ENCODE peak calls at places on chromosome 2, in ten cellular contexts. One of them, this sample, is unnamed.
A peak's percentile ranks its signal among the peaks of the same experiment; 100 is the strongest.

GRCh38 chr2:189782221-189782671 is 1.9 kb downstream of the ORMDL1 start:
- DNase-seq in GM23248: peak; percentile 63
- DNase-seq in Daoy: no peak
- DNase-seq in GM12878: no peak
- DNase-seq in sigmoid colon: no peak
- DNase-seq in GDM1: no peak
- DNase-seq in CD4-positive, alpha-beta T cell: no peak
- DNase-seq in caudate nucleus: no peak
- DNase-seq in Ammon's horn: no peak
- DNase-seq in activated T-cell treated with anti-CD3 and anti-CD28 coated beads, Interleukin-2, amount 50 U/mL, for 72 hours: peak; percentile 39
- DNase-seq in this sample: no peak

GRCh38 chr2:119245841-119246230 is 22.2 kb downstream of the STEAP3 start:
- DNase-seq in GM23248: no peak
- DNase-seq in Daoy: no peak
- DNase-seq in GM12878: no peak
- DNase-seq in sigmoid colon: no peak
- DNase-seq in GDM1: no peak
- DNase-seq in CD4-positive, alpha-beta T cell: no peak
- DNase-seq in caudate nucleus: no peak
- DNase-seq in Ammon's horn: no peak
- DNase-seq in activated T-cell treated with anti-CD3 and anti-CD28 coated beads, Interleukin-2, amount 50 U/mL, for 72 hours: no peak
- DNase-seq in this sample: no peak

GRCh38 chr2:235765181-235765820 is 271.5 kb downstream of the AGAP1 start:
- DNase-seq in GM23248: peak; percentile 98
- DNase-seq in Daoy: peak; percentile 96
- DNase-seq in GM12878: no peak
- DNase-seq in sigmoid colon: peak; percentile 84
- DNase-seq in GDM1: no peak
- DNase-seq in CD4-positive, alpha-beta T cell: no peak
- DNase-seq in caudate nucleus: no peak
- DNase-seq in Ammon's horn: peak; percentile 74
- DNase-seq in activated T-cell treated with anti-CD3 and anti-CD28 coated beads, Interleukin-2, amount 50 U/mL, for 72 hours: no peak
- DNase-seq in this sample: no peak

GRCh38 chr2:217909156-217909820 is 93.5 kb downstream of the TNS1 start:
- DNase-seq in GM23248: no peak
- DNase-seq in Daoy: no peak
- DNase-seq in GM12878: no peak
- DNase-seq in sigmoid colon: no peak
- DNase-seq in GDM1: no peak
- DNase-seq in CD4-positive, alpha-beta T cell: no peak
- DNase-seq in caudate nucleus: no peak
- DNase-seq in Ammon's horn: no peak
- DNase-seq in activated T-cell treated with anti-CD3 and anti-CD28 coated beads, Interleukin-2, amount 50 U/mL, for 72 hours: no peak
- DNase-seq in this sample: no peak

GRCh38 chr2:219385958-219386520 is 1.7 kb downstream of the DNPEP start:
- DNase-seq in GM23248: no peak
- DNase-seq in Daoy: no peak
- DNase-seq in GM12878: no peak
- DNase-seq in sigmoid colon: no peak
- DNase-seq in GDM1: no peak
- DNase-seq in CD4-positive, alpha-beta T cell: no peak
- DNase-seq in caudate nucleus: no peak
- DNase-seq in Ammon's horn: no peak
- DNase-seq in activated T-cell treated with anti-CD3 and anti-CD28 coated beads, Interleukin-2, amount 50 U/mL, for 72 hours: no peak
- DNase-seq in this sample: no peak

GRCh38 chr2:166106431-166107015 is 21.3 kb downstream of the SCN1A start:
- DNase-seq in GM23248: no peak
- DNase-seq in Daoy: peak; percentile 25
- DNase-seq in GM12878: no peak
- DNase-seq in sigmoid colon: no peak
- DNase-seq in GDM1: no peak
- DNase-seq in CD4-positive, alpha-beta T cell: no peak
- DNase-seq in caudate nucleus: no peak
- DNase-seq in Ammon's horn: no peak
- DNase-seq in activated T-cell treated with anti-CD3 and anti-CD28 coated beads, Interleukin-2, amount 50 U/mL, for 72 hours: no peak
- DNase-seq in this sample: no peak

GRCh38 chr2:88897718-88898117 is 206.2 kb downstream of the RPIA start:
- DNase-seq in GM23248: no peak
- DNase-seq in Daoy: peak; percentile 13
- DNase-seq in GM12878: no peak
- DNase-seq in sigmoid colon: no peak
- DNase-seq in GDM1: peak; percentile 34
- DNase-seq in CD4-positive, alpha-beta T cell: no peak
- DNase-seq in caudate nucleus: no peak
- DNase-seq in Ammon's horn: peak; percentile 48
- DNase-seq in activated T-cell treated with anti-CD3 and anti-CD28 coated beads, Interleukin-2, amount 50 U/mL, for 72 hours: no peak
- DNase-seq in this sample: no peak

GRCh38 chr2:12819721-12820120 is 103.0 kb downstream of the TRIB2 start:
- DNase-seq in GM23248: peak; percentile 57
- DNase-seq in Daoy: peak; percentile 33
- DNase-seq in GM12878: no peak
- DNase-seq in sigmoid colon: no peak
- DNase-seq in GDM1: no peak
- DNase-seq in CD4-positive, alpha-beta T cell: no peak
- DNase-seq in caudate nucleus: no peak
- DNase-seq in Ammon's horn: no peak
- DNase-seq in activated T-cell treated with anti-CD3 and anti-CD28 coated beads, Interleukin-2, amount 50 U/mL, for 72 hours: no peak
- DNase-seq in this sample: no peak

GRCh38 chr2:159086332-159086731 is 117.9 kb downstream of the TANC1 start:
- DNase-seq in GM23248: no peak
- DNase-seq in Daoy: peak; percentile 50
- DNase-seq in GM12878: no peak
- DNase-seq in sigmoid colon: no peak
- DNase-seq in GDM1: no peak
- DNase-seq in CD4-positive, alpha-beta T cell: no peak
- DNase-seq in caudate nucleus: no peak
- DNase-seq in Ammon's horn: peak; percentile 57
- DNase-seq in activated T-cell treated with anti-CD3 and anti-CD28 coated beads, Interleukin-2, amount 50 U/mL, for 72 hours: no peak
- DNase-seq in this sample: no peak

GRCh38 chr2:48569433-48569832 is 39.5 kb downstream of the STON1 start:
- DNase-seq in GM23248: peak; percentile 68
- DNase-seq in Daoy: no peak
- DNase-seq in GM12878: no peak
- DNase-seq in sigmoid colon: no peak
- DNase-seq in GDM1: no peak
- DNase-seq in CD4-positive, alpha-beta T cell: no peak
- DNase-seq in caudate nucleus: no peak
- DNase-seq in Ammon's horn: no peak
- DNase-seq in activated T-cell treated with anti-CD3 and anti-CD28 coated beads, Interleukin-2, amount 50 U/mL, for 72 hours: no peak
- DNase-seq in this sample: no peak

GRCh38 chr2:217858519-217859466 is 144.0 kb downstream of the TNS1 start:
- DNase-seq in GM23248: peak; percentile 98
- DNase-seq in Daoy: peak; percentile 66
- DNase-seq in GM12878: no peak
- DNase-seq in sigmoid colon: peak; percentile 94
- DNase-seq in GDM1: no peak
- DNase-seq in CD4-positive, alpha-beta T cell: no peak
- DNase-seq in caudate nucleus: no peak
- DNase-seq in Ammon's horn: peak; percentile 89
- DNase-seq in activated T-cell treated with anti-CD3 and anti-CD28 coated beads, Interleukin-2, amount 50 U/mL, for 72 hours: no peak
- DNase-seq in this sample: no peak

GRCh38 chr2:218271865-218272530 is 1.7 kb downstream of the PNKD start:
- DNase-seq in GM23248: peak; percentile 27
- DNase-seq in Daoy: no peak
- DNase-seq in GM12878: no peak
- DNase-seq in sigmoid colon: no peak
- DNase-seq in GDM1: no peak
- DNase-seq in CD4-positive, alpha-beta T cell: no peak
- DNase-seq in caudate nucleus: no peak
- DNase-seq in Ammon's horn: no peak
- DNase-seq in activated T-cell treated with anti-CD3 and anti-CD28 coated beads, Interleukin-2, amount 50 U/mL, for 72 hours: no peak
- DNase-seq in this sample: no peak

GRCh38 chr2:135657806-135658582 is 83.7 kb upstream of the UBXN4 start:
- DNase-seq in GM23248: no peak
- DNase-seq in Daoy: no peak
- DNase-seq in GM12878: peak; percentile 38
- DNase-seq in sigmoid colon: no peak
- DNase-seq in GDM1: no peak
- DNase-seq in CD4-positive, alpha-beta T cell: peak; percentile 32
- DNase-seq in caudate nucleus: no peak
- DNase-seq in Ammon's horn: no peak
- DNase-seq in activated T-cell treated with anti-CD3 and anti-CD28 coated beads, Interleukin-2, amount 50 U/mL, for 72 hours: peak; percentile 60
- DNase-seq in this sample: peak; percentile 79

GRCh38 chr2:241808701-241809382 is at the start of gene NEU4:
- DNase-seq in GM23248: no peak
- DNase-seq in Daoy: no peak
- DNase-seq in GM12878: no peak
- DNase-seq in sigmoid colon: no peak
- DNase-seq in GDM1: no peak
- DNase-seq in CD4-positive, alpha-beta T cell: no peak
- DNase-seq in caudate nucleus: no peak
- DNase-seq in Ammon's horn: no peak
- DNase-seq in activated T-cell treated with anti-CD3 and anti-CD28 coated beads, Interleukin-2, amount 50 U/mL, for 72 hours: no peak
- DNase-seq in this sample: no peak

GRCh38 chr2:29260151-29260772 is 145.0 kb downstream of the CLIP4 start:
- DNase-seq in GM23248: peak; percentile 57
- DNase-seq in Daoy: peak; percentile 28
- DNase-seq in GM12878: no peak
- DNase-seq in sigmoid colon: peak; percentile 18
- DNase-seq in GDM1: no peak
- DNase-seq in CD4-positive, alpha-beta T cell: no peak
- DNase-seq in caudate nucleus: no peak
- DNase-seq in Ammon's horn: no peak
- DNase-seq in activated T-cell treated with anti-CD3 and anti-CD28 coated beads, Interleukin-2, amount 50 U/mL, for 72 hours: no peak
- DNase-seq in this sample: no peak

GRCh38 chr2:222732774-222733173 is 61.3 kb downstream of the MOGAT1 start:
- DNase-seq in GM23248: no peak
- DNase-seq in Daoy: no peak
- DNase-seq in GM12878: no peak
- DNase-seq in sigmoid colon: no peak
- DNase-seq in GDM1: no peak
- DNase-seq in CD4-positive, alpha-beta T cell: no peak
- DNase-seq in caudate nucleus: no peak
- DNase-seq in Ammon's horn: no peak
- DNase-seq in activated T-cell treated with anti-CD3 and anti-CD28 coated beads, Interleukin-2, amount 50 U/mL, for 72 hours: no peak
- DNase-seq in this sample: no peak

GRCh38 chr2:37561615-37562569 is 109.5 kb downstream of the CDC42EP3 start:
- DNase-seq in GM23248: peak; percentile 91
- DNase-seq in Daoy: peak; percentile 95
- DNase-seq in GM12878: no peak
- DNase-seq in sigmoid colon: no peak
- DNase-seq in GDM1: no peak
- DNase-seq in CD4-positive, alpha-beta T cell: no peak
- DNase-seq in caudate nucleus: no peak
- DNase-seq in Ammon's horn: no peak
- DNase-seq in activated T-cell treated with anti-CD3 and anti-CD28 coated beads, Interleukin-2, amount 50 U/mL, for 72 hours: peak; percentile 49
- DNase-seq in this sample: no peak

GRCh38 chr2:119182046-119182445 is 23.5 kb upstream of the C1QL2 start:
- DNase-seq in GM23248: no peak
- DNase-seq in Daoy: no peak
- DNase-seq in GM12878: no peak
- DNase-seq in sigmoid colon: no peak
- DNase-seq in GDM1: no peak
- DNase-seq in CD4-positive, alpha-beta T cell: no peak
- DNase-seq in caudate nucleus: no peak
- DNase-seq in Ammon's horn: no peak
- DNase-seq in activated T-cell treated with anti-CD3 and anti-CD28 coated beads, Interleukin-2, amount 50 U/mL, for 72 hours: no peak
- DNase-seq in this sample: no peak

GRCh38 chr2:232321817-232322559 is 56.6 kb upstream of the ALPP start:
- DNase-seq in GM23248: no peak
- DNase-seq in Daoy: no peak
- DNase-seq in GM12878: no peak
- DNase-seq in sigmoid colon: peak; percentile 58
- DNase-seq in GDM1: no peak
- DNase-seq in CD4-positive, alpha-beta T cell: no peak
- DNase-seq in caudate nucleus: no peak
- DNase-seq in Ammon's horn: no peak
- DNase-seq in activated T-cell treated with anti-CD3 and anti-CD28 coated beads, Interleukin-2, amount 50 U/mL, for 72 hours: no peak
- DNase-seq in this sample: no peak

GRCh38 chr2:219331560-219332213 is 857 bp downstream of the RESP18 start:
- DNase-seq in GM23248: peak; percentile 61
- DNase-seq in Daoy: peak; percentile 58
- DNase-seq in GM12878: no peak
- DNase-seq in sigmoid colon: no peak
- DNase-seq in GDM1: no peak
- DNase-seq in CD4-positive, alpha-beta T cell: peak; percentile 11
- DNase-seq in caudate nucleus: no peak
- DNase-seq in Ammon's horn: no peak
- DNase-seq in activated T-cell treated with anti-CD3 and anti-CD28 coated beads, Interleukin-2, amount 50 U/mL, for 72 hours: peak; percentile 22
- DNase-seq in this sample: no peak

GRCh38 chr2:120901213-120901612 is 165.5 kb downstream of the GLI2 start:
- DNase-seq in GM23248: no peak
- DNase-seq in Daoy: no peak
- DNase-seq in GM12878: no peak
- DNase-seq in sigmoid colon: no peak
- DNase-seq in GDM1: no peak
- DNase-seq in CD4-positive, alpha-beta T cell: no peak
- DNase-seq in caudate nucleus: no peak
- DNase-seq in Ammon's horn: no peak
- DNase-seq in activated T-cell treated with anti-CD3 and anti-CD28 coated beads, Interleukin-2, amount 50 U/mL, for 72 hours: no peak
- DNase-seq in this sample: no peak

GRCh38 chr2:161044095-161044874 is 115.9 kb upstream of the TANK start:
- DNase-seq in GM23248: peak; percentile 63
- DNase-seq in Daoy: no peak
- DNase-seq in GM12878: no peak
- DNase-seq in sigmoid colon: no peak
- DNase-seq in GDM1: no peak
- DNase-seq in CD4-positive, alpha-beta T cell: no peak
- DNase-seq in caudate nucleus: no peak
- DNase-seq in Ammon's horn: no peak
- DNase-seq in activated T-cell treated with anti-CD3 and anti-CD28 coated beads, Interleukin-2, amount 50 U/mL, for 72 hours: no peak
- DNase-seq in this sample: no peak

GRCh38 chr2:165573534-165574461 is 104.3 kb downstream of the CSRNP3 start:
- DNase-seq in GM23248: no peak
- DNase-seq in Daoy: peak; percentile 48
- DNase-seq in GM12878: no peak
- DNase-seq in sigmoid colon: no peak
- DNase-seq in GDM1: no peak
- DNase-seq in CD4-positive, alpha-beta T cell: no peak
- DNase-seq in caudate nucleus: peak; percentile 31
- DNase-seq in Ammon's horn: peak; percentile 89
- DNase-seq in activated T-cell treated with anti-CD3 and anti-CD28 coated beads, Interleukin-2, amount 50 U/mL, for 72 hours: no peak
- DNase-seq in this sample: no peak